ENCODE peak calls at places on chromosomes 2 and 18, in four cellular contexts. H, U, F and J are unnamed samples.

GRCh38 chr2:172210599-172210998 is 107.9 kb upstream of the DLX2 start:
- DNase-seq in H (no peak), U (no peak), F (no peak), J (no peak)

GRCh38 chr2:15177103-15177502 is 384.0 kb downstream of the NBAS start:
- DNase-seq in H (no peak), U (no peak), F (peak; percentile 92), J (no peak)

GRCh38 chr18:6107794-6108193 is 212.5 kb upstream of the TMEM200C start:
- DNase-seq in H (no peak), U (no peak), F (no peak), J (no peak)

GRCh38 chr2:218081063-218081462 is 12.0 kb downstream of the RUFY4 start:
- DNase-seq in H (no peak), U (peak; percentile 53), F (no peak), J (no peak)

GRCh38 chr18:48792611-48793368 is 158.0 kb downstream of the SMAD7 start:
- DNase-seq in H (no peak), U (no peak), F (no peak), J (peak; percentile 35)

GRCh38 chr2:178542161-178542560 is 61.9 kb downstream of the PLEKHA3 start:
- DNase-seq in H (no peak), U (no peak), F (no peak), J (no peak)

GRCh38 chr2:240002983-240003382 is 22.2 kb downstream of the NDUFA10 start:
- DNase-seq in H (no peak), U (no peak), F (no peak), J (no peak)

GRCh38 chr18:62088146-62088545 is 98.7 kb downstream of the PIGN start:
- DNase-seq in H (no peak), U (no peak), F (peak; percentile 10), J (no peak)

GRCh38 chr2:72958542-72959385 is 41.4 kb downstream of the EMX1 start:
- DNase-seq in H (no peak), U (no peak), F (no peak), J (no peak)

GRCh38 chr2:241863021-241863954 is 4.6 kb upstream of the PDCD1 start:
- DNase-seq in H (peak; percentile 71), U (no peak), F (no peak), J (no peak)

GRCh38 chr2:150474326-150475074 is 13.0 kb downstream of the RND3 start:
- DNase-seq in H (no peak), U (no peak), F (no peak), J (no peak)

GRCh38 chr18:56575819-56576663 is 62.4 kb downstream of the TXNL1 start:
- DNase-seq in H (peak; percentile 41), U (peak; percentile 55), F (peak; percentile 28), J (no peak)

GRCh38 chr2:233501198-233502076 is 65.1 kb downstream of the USP40 start:
- DNase-seq in H (no peak), U (no peak), F (peak; percentile 81), J (no peak)

GRCh38 chr2:107290041-107290440 is 404.1 kb upstream of the ST6GAL2 start:
- DNase-seq in H (no peak), U (no peak), F (no peak), J (no peak)

GRCh38 chr2:44389895-44390294 is 28.1 kb downstream of the CAMKMT start:
- DNase-seq in H (no peak), U (no peak), F (no peak), J (no peak)

GRCh38 chr2:56741601-56742102 is 557.9 kb downstream of the CCDC85A start:
- DNase-seq in H (no peak), U (no peak), F (peak; percentile 97), J (no peak)

GRCh38 chr2:191574232-191574631 is 103.7 kb upstream of the NABP1 start:
- DNase-seq in H (no peak), U (no peak), F (peak; percentile 18), J (no peak)